ENCODE peak calls at places on chromosomes 2 and 18, in eight cellular contexts. One of them, this sample, is unnamed.

GRCh38 chr18:75083131-75083530 is 125.8 kb downstream of the PTGR3 start:
- DNase-seq in OCI-LY7: no peak
- DNase-seq in GM23338: no peak
- DNase-seq in PC-3: no peak
- DNase-seq in neural progenitor cell: no peak
- DNase-seq in HCT116: no peak
- DNase-seq in hepatocyte: no peak
- DNase-seq in SK-N-SH: no peak
- DNase-seq in this sample: no peak

GRCh38 chr18:8264861-8265411 is 344.3 kb upstream of the RAB12 start:
- DNase-seq in OCI-LY7: no peak
- DNase-seq in GM23338: no peak
- DNase-seq in PC-3: no peak
- DNase-seq in neural progenitor cell: no peak
- DNase-seq in HCT116: no peak
- DNase-seq in hepatocyte: peak; percentile 26
- DNase-seq in SK-N-SH: peak; percentile 57
- DNase-seq in this sample: no peak

GRCh38 chr2:96095116-96095636 is 21.2 kb downstream of the ADRA2B start:
- DNase-seq in OCI-LY7: no peak
- DNase-seq in GM23338: no peak
- DNase-seq in PC-3: no peak
- DNase-seq in neural progenitor cell: no peak
- DNase-seq in HCT116: no peak
- DNase-seq in hepatocyte: no peak
- DNase-seq in SK-N-SH: no peak
- DNase-seq in this sample: no peak

GRCh38 chr18:74142251-74142650 is 5.4 kb downstream of the FBXO15 start:
- DNase-seq in OCI-LY7: no peak
- DNase-seq in GM23338: no peak
- DNase-seq in PC-3: no peak
- DNase-seq in neural progenitor cell: no peak
- DNase-seq in HCT116: no peak
- DNase-seq in hepatocyte: no peak
- DNase-seq in SK-N-SH: no peak
- DNase-seq in this sample: no peak

GRCh38 chr2:230690439-230690838 is 22.2 kb upstream of the CAB39 start:
- DNase-seq in OCI-LY7: no peak
- DNase-seq in GM23338: no peak
- DNase-seq in PC-3: peak; percentile 33
- DNase-seq in neural progenitor cell: no peak
- DNase-seq in HCT116: no peak
- DNase-seq in hepatocyte: no peak
- DNase-seq in SK-N-SH: no peak
- DNase-seq in this sample: no peak

GRCh38 chr2:143685439-143686078 is 556.3 kb downstream of the ARHGAP15 start:
- DNase-seq in OCI-LY7: no peak
- DNase-seq in GM23338: no peak
- DNase-seq in PC-3: no peak
- DNase-seq in neural progenitor cell: no peak
- DNase-seq in HCT116: no peak
- DNase-seq in hepatocyte: no peak
- DNase-seq in SK-N-SH: peak; percentile 62
- DNase-seq in this sample: no peak

GRCh38 chr18:55365342-55365741 is 222.7 kb downstream of the TCF4 start:
- DNase-seq in OCI-LY7: no peak
- DNase-seq in GM23338: no peak
- DNase-seq in PC-3: no peak
- DNase-seq in neural progenitor cell: no peak
- DNase-seq in HCT116: no peak
- DNase-seq in hepatocyte: no peak
- DNase-seq in SK-N-SH: no peak
- DNase-seq in this sample: no peak

GRCh38 chr18:44920441-44920840 is 239.8 kb downstream of the SETBP1 start:
- DNase-seq in OCI-LY7: no peak
- DNase-seq in GM23338: no peak
- DNase-seq in PC-3: no peak
- DNase-seq in neural progenitor cell: no peak
- DNase-seq in HCT116: no peak
- DNase-seq in hepatocyte: no peak
- DNase-seq in SK-N-SH: no peak
- DNase-seq in this sample: no peak

GRCh38 chr18:77478619-77479018 is 229.0 kb downstream of the GALR1 start:
- DNase-seq in OCI-LY7: no peak
- DNase-seq in GM23338: peak; percentile 39
- DNase-seq in PC-3: peak; percentile 26
- DNase-seq in neural progenitor cell: no peak
- DNase-seq in HCT116: no peak
- DNase-seq in hepatocyte: no peak
- DNase-seq in SK-N-SH: peak; percentile 5
- DNase-seq in this sample: peak; percentile 46

GRCh38 chr2:38098351-38099095 is 22.6 kb upstream of the CYP1B1 start:
- DNase-seq in OCI-LY7: no peak
- DNase-seq in GM23338: peak; percentile 25
- DNase-seq in PC-3: no peak
- DNase-seq in neural progenitor cell: no peak
- DNase-seq in HCT116: no peak
- DNase-seq in hepatocyte: no peak
- DNase-seq in SK-N-SH: no peak
- DNase-seq in this sample: no peak

GRCh38 chr2:219406861-219407230 is 11.3 kb upstream of the DES start:
- DNase-seq in OCI-LY7: no peak
- DNase-seq in GM23338: no peak
- DNase-seq in PC-3: peak; percentile 41
- DNase-seq in neural progenitor cell: no peak
- DNase-seq in HCT116: no peak
- DNase-seq in hepatocyte: peak; percentile 72
- DNase-seq in SK-N-SH: no peak
- DNase-seq in this sample: no peak

GRCh38 chr2:17830053-17831034 is 14.1 kb downstream of the MSGN1 start:
- DNase-seq in OCI-LY7: peak; percentile 8
- DNase-seq in GM23338: peak; percentile 96
- DNase-seq in PC-3: peak; percentile 34
- DNase-seq in neural progenitor cell: peak; percentile 93
- DNase-seq in HCT116: peak; percentile 82
- DNase-seq in hepatocyte: peak; percentile 89
- DNase-seq in SK-N-SH: peak; percentile 92
- DNase-seq in this sample: peak; percentile 37

GRCh38 chr2:191366199-191366598 is 121.0 kb downstream of the MYO1B start:
- DNase-seq in OCI-LY7: no peak
- DNase-seq in GM23338: no peak
- DNase-seq in PC-3: peak; percentile 15
- DNase-seq in neural progenitor cell: no peak
- DNase-seq in HCT116: no peak
- DNase-seq in hepatocyte: no peak
- DNase-seq in SK-N-SH: no peak
- DNase-seq in this sample: no peak

GRCh38 chr2:2542966-2543555 is 212.0 kb upstream of the MYT1L start:
- DNase-seq in OCI-LY7: no peak
- DNase-seq in GM23338: peak; percentile 29
- DNase-seq in PC-3: no peak
- DNase-seq in neural progenitor cell: peak; percentile 66
- DNase-seq in HCT116: no peak
- DNase-seq in hepatocyte: no peak
- DNase-seq in SK-N-SH: no peak
- DNase-seq in this sample: no peak
- TF ChIP-seq CTCF in OCI-LY7: no peak
- TF ChIP-seq CTCF in GM23338: no peak
- TF ChIP-seq CTCF in PC-3: no peak
- TF ChIP-seq CTCF in neural progenitor cell: peak; percentile 36
- TF ChIP-seq CTCF in HCT116: no peak
- TF ChIP-seq CTCF in hepatocyte: no peak
- TF ChIP-seq CTCF in SK-N-SH: no peak
- TF ChIP-seq CTCF in this sample: no peak

GRCh38 chr18:29307231-29307630 is 1130.3 kb upstream of the CDH2 start:
- DNase-seq in OCI-LY7: no peak
- DNase-seq in GM23338: no peak
- DNase-seq in PC-3: peak; percentile 4
- DNase-seq in neural progenitor cell: no peak
- DNase-seq in HCT116: no peak
- DNase-seq in hepatocyte: no peak
- DNase-seq in SK-N-SH: no peak
- DNase-seq in this sample: no peak
- TF ChIP-seq EZH2phosphoT487 in OCI-LY7: no peak
- TF ChIP-seq EZH2phosphoT487 in GM23338: no peak
- TF ChIP-seq EZH2phosphoT487 in PC-3: no peak
- TF ChIP-seq EZH2phosphoT487 in neural progenitor cell: no peak
- TF ChIP-seq EZH2phosphoT487 in HCT116: no peak
- TF ChIP-seq EZH2phosphoT487 in hepatocyte: no peak
- TF ChIP-seq EZH2phosphoT487 in SK-N-SH: no peak
- TF ChIP-seq EZH2phosphoT487 in this sample: no peak

GRCh38 chr2:26077291-26077690 is 43.4 kb downstream of the RAB10 start:
- DNase-seq in OCI-LY7: no peak
- DNase-seq in GM23338: no peak
- DNase-seq in PC-3: peak; percentile 60
- DNase-seq in neural progenitor cell: no peak
- DNase-seq in HCT116: no peak
- DNase-seq in hepatocyte: no peak
- DNase-seq in SK-N-SH: no peak
- DNase-seq in this sample: no peak
- H4K20me1 ChIP-seq in OCI-LY7: peaks cover 11% of the 10 kb centered on the region
- H4K20me1 ChIP-seq in GM23338: peaks cover 8% of the 10 kb centered on the region
- H4K20me1 ChIP-seq in PC-3: no peaks in the 10 kb centered on the region
- H4K20me1 ChIP-seq in neural progenitor cell: peaks cover 46% of the 10 kb centered on the region
- H4K20me1 ChIP-seq in HCT116: peaks cover 23% of the 10 kb centered on the region
- H4K20me1 ChIP-seq in hepatocyte: peaks cover 59% of the 10 kb centered on the region
- H4K20me1 ChIP-seq in SK-N-SH: peaks cover 82% of the 10 kb centered on the region
- H4K20me1 ChIP-seq in this sample: no peaks in the 10 kb centered on the region

DNA sequence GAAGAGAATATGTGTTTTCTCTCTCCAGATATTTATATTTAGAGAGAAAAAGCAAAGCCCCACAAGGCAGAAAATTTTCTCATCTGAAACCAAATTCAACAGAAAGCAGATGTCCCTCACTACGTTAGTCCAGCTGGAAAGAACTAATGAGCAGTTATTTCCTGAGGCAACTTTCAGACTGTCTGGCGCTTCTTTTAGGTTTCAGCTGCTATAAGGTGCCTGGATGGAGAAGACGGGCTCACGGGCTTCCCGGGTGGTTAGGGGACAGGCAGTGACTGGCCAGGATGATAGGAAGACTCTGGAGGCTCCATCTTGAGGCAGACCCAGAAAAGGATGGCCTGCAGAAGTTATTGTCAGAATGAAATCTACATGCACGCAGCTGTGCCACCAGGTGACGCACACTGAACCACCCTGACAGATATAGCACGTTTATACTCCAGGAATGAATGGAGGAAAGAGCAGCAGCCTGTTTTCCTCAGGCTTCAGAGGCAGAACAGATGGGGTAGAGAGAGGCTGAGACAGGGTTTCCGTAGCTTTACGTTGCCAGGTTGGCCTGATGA is 50.7 kb downstream of the MRPL35 start:
- DNase-seq in OCI-LY7: peak; percentile 66
- DNase-seq in GM23338: no peak
- DNase-seq in PC-3: no peak
- DNase-seq in neural progenitor cell: no peak
- DNase-seq in HCT116: no peak
- DNase-seq in hepatocyte: no peak
- DNase-seq in SK-N-SH: peak; percentile 68
- DNase-seq in this sample: peak; percentile 87
- TF ChIP-seq CTCF in OCI-LY7: peak; percentile 78
- TF ChIP-seq CTCF in GM23338: no peak
- TF ChIP-seq CTCF in PC-3: no peak
- TF ChIP-seq CTCF in neural progenitor cell: no peak
- TF ChIP-seq CTCF in HCT116: no peak
- TF ChIP-seq CTCF in hepatocyte: no peak
- TF ChIP-seq CTCF in SK-N-SH: peak; percentile 14
- TF ChIP-seq CTCF in this sample: peak; percentile 60

GRCh38 chr2:30321466-30321865 is 90.1 kb downstream of the LBH start:
- DNase-seq in OCI-LY7: no peak
- DNase-seq in GM23338: no peak
- DNase-seq in PC-3: peak; percentile 27
- DNase-seq in neural progenitor cell: no peak
- DNase-seq in HCT116: no peak
- DNase-seq in hepatocyte: no peak
- DNase-seq in SK-N-SH: no peak
- DNase-seq in this sample: no peak
- TF ChIP-seq EZH2phosphoT487 in OCI-LY7: no peak
- TF ChIP-seq EZH2phosphoT487 in GM23338: no peak
- TF ChIP-seq EZH2phosphoT487 in PC-3: no peak
- TF ChIP-seq EZH2phosphoT487 in neural progenitor cell: no peak
- TF ChIP-seq EZH2phosphoT487 in HCT116: no peak
- TF ChIP-seq EZH2phosphoT487 in hepatocyte: no peak
- TF ChIP-seq EZH2phosphoT487 in SK-N-SH: no peak
- TF ChIP-seq EZH2phosphoT487 in this sample: no peak

DNA sequence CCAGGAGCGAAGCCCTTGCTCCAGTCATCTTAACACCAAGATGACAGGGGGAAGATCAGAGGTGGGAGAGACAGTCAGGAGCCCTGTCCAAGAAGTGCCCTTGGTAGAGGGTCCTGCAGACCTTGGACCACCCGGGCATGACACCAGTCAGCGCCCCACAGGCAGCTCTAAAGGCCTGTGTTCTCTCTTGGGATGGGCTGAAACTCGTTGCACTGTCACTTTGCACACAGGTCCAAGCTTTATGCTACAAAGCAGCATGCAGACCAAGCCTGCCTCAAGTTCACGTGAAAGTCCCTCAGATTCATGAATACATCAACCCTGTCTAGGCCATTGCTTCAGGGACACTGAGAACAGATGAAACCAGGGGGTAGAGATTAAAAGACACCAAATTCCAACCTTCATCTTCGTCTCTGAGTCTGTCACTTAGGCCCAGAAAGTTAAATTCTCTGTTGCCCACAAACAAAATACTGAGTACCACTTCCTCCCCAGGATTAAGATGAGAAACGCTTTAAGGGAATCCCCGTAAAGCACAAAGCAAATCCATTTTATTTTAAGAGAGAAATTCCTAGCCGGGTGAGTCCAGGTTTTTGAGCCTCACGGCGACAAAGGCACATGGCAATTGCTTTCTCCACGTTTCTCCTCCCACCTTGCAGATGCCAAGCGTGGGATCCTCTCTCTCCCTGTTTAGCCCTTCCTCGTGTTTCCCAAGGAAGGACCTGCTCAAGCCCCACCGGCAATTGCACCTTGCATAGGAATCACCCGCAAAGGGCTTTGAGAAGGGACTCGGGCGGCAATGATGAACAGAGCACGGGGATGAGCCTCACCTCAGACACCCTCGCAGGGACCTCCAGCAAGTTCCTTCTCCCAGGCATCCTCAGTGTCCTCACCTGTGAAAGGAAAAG is 75.0 kb upstream of the ID2 start:
- DNase-seq in OCI-LY7: no peak
- DNase-seq in GM23338: no peak
- DNase-seq in PC-3: no peak
- DNase-seq in neural progenitor cell: no peak
- DNase-seq in HCT116: no peak
- DNase-seq in hepatocyte: no peak
- DNase-seq in SK-N-SH: no peak
- DNase-seq in this sample: peak; percentile 55
- H4K20me1 ChIP-seq in OCI-LY7: no peaks in the 10 kb centered on the region
- H4K20me1 ChIP-seq in GM23338: no peaks in the 10 kb centered on the region
- H4K20me1 ChIP-seq in PC-3: no peaks in the 10 kb centered on the region
- H4K20me1 ChIP-seq in neural progenitor cell: no peaks in the 10 kb centered on the region
- H4K20me1 ChIP-seq in HCT116: no peaks in the 10 kb centered on the region
- H4K20me1 ChIP-seq in hepatocyte: no peaks in the 10 kb centered on the region
- H4K20me1 ChIP-seq in SK-N-SH: no peaks in the 10 kb centered on the region
- H4K20me1 ChIP-seq in this sample: no peaks in the 10 kb centered on the region

This sample was measured in MM.1S.